ENCODE peak calls at places on chromosomes 5 and 9, in eight cellular contexts. One of them, this sample, is unnamed.

GRCh38 chr9:34987160-34988040 is 2.1 kb upstream of the DNAJB5 start:
- DNase-seq in kidney epithelial cell: no peak
- DNase-seq in adrenal gland: no peak
- DNase-seq in RWPE2: peak
- DNase-seq in hepatocyte: no peak
- DNase-seq in lower lobe of right lung: no peak
- DNase-seq in foreskin fibroblast: no peak
- DNase-seq in body of pancreas: no peak
- DNase-seq in this sample: no peak

GRCh38 chr9:112705773-112706427 is 12.0 kb downstream of the INIP start:
- DNase-seq in kidney epithelial cell: no peak
- DNase-seq in adrenal gland: peak
- DNase-seq in RWPE2: no peak
- DNase-seq in hepatocyte: peak
- DNase-seq in lower lobe of right lung: no peak
- DNase-seq in foreskin fibroblast: peak
- DNase-seq in body of pancreas: peak
- DNase-seq in this sample: peak

GRCh38 chr5:68731255-68731654 is 362.6 kb upstream of the SLC30A5 start:
- DNase-seq in kidney epithelial cell: no peak
- DNase-seq in adrenal gland: no peak
- DNase-seq in RWPE2: no peak
- DNase-seq in hepatocyte: no peak
- DNase-seq in lower lobe of right lung: no peak
- DNase-seq in foreskin fibroblast: no peak
- DNase-seq in body of pancreas: no peak
- DNase-seq in this sample: no peak

GRCh38 chr9:98314381-98315066 is 59.1 kb upstream of the TBC1D2 start:
- DNase-seq in kidney epithelial cell: peak
- DNase-seq in adrenal gland: no peak
- DNase-seq in RWPE2: no peak
- DNase-seq in hepatocyte: peak
- DNase-seq in lower lobe of right lung: peak
- DNase-seq in foreskin fibroblast: peak
- DNase-seq in body of pancreas: no peak
- DNase-seq in this sample: no peak

GRCh38 chr9:125663127-125663526 is 43.9 kb downstream of the MAPKAP1 start:
- DNase-seq in kidney epithelial cell: peak
- DNase-seq in adrenal gland: no peak
- DNase-seq in RWPE2: no peak
- DNase-seq in hepatocyte: no peak
- DNase-seq in lower lobe of right lung: no peak
- DNase-seq in foreskin fibroblast: peak
- DNase-seq in body of pancreas: no peak
- DNase-seq in this sample: peak

GRCh38 chr9:5388026-5388806 is 48.5 kb upstream of the RLN1 start:
- DNase-seq in kidney epithelial cell: no peak
- DNase-seq in adrenal gland: no peak
- DNase-seq in RWPE2: no peak
- DNase-seq in hepatocyte: no peak
- DNase-seq in lower lobe of right lung: no peak
- DNase-seq in foreskin fibroblast: peak
- DNase-seq in body of pancreas: no peak
- DNase-seq in this sample: no peak

GRCh38 chr9:26744362-26744965 is 148.1 kb downstream of the CAAP1 start:
- DNase-seq in kidney epithelial cell: no peak
- DNase-seq in adrenal gland: no peak
- DNase-seq in RWPE2: no peak
- DNase-seq in hepatocyte: peak
- DNase-seq in lower lobe of right lung: no peak
- DNase-seq in foreskin fibroblast: no peak
- DNase-seq in body of pancreas: no peak
- DNase-seq in this sample: no peak

GRCh38 chr9:13448482-13448881 is 169.0 kb upstream of the MPDZ start:
- DNase-seq in kidney epithelial cell: no peak
- DNase-seq in adrenal gland: no peak
- DNase-seq in RWPE2: no peak
- DNase-seq in hepatocyte: no peak
- DNase-seq in lower lobe of right lung: no peak
- DNase-seq in foreskin fibroblast: no peak
- DNase-seq in body of pancreas: no peak
- DNase-seq in this sample: no peak

GRCh38 chr9:129149442-129149841 is 28.6 kb downstream of the IER5L start:
- DNase-seq in kidney epithelial cell: no peak
- DNase-seq in adrenal gland: no peak
- DNase-seq in RWPE2: no peak
- DNase-seq in hepatocyte: no peak
- DNase-seq in lower lobe of right lung: no peak
- DNase-seq in foreskin fibroblast: no peak
- DNase-seq in body of pancreas: no peak
- DNase-seq in this sample: no peak

GRCh38 chr9:129148463-129149204 is 29.4 kb downstream of the IER5L start:
- DNase-seq in kidney epithelial cell: no peak
- DNase-seq in adrenal gland: no peak
- DNase-seq in RWPE2: no peak
- DNase-seq in hepatocyte: no peak
- DNase-seq in lower lobe of right lung: no peak
- DNase-seq in foreskin fibroblast: no peak
- DNase-seq in body of pancreas: no peak
- DNase-seq in this sample: no peak

GRCh38 chr9:129150672-129151211 is 27.3 kb downstream of the IER5L start:
- DNase-seq in kidney epithelial cell: no peak
- DNase-seq in adrenal gland: no peak
- DNase-seq in RWPE2: no peak
- DNase-seq in hepatocyte: no peak
- DNase-seq in lower lobe of right lung: no peak
- DNase-seq in foreskin fibroblast: no peak
- DNase-seq in body of pancreas: no peak
- DNase-seq in this sample: no peak

GRCh38 chr9:129150122-129150521 is 27.9 kb downstream of the IER5L start:
- DNase-seq in kidney epithelial cell: no peak
- DNase-seq in adrenal gland: no peak
- DNase-seq in RWPE2: no peak
- DNase-seq in hepatocyte: no peak
- DNase-seq in lower lobe of right lung: no peak
- DNase-seq in foreskin fibroblast: no peak
- DNase-seq in body of pancreas: no peak
- DNase-seq in this sample: no peak

GRCh38 chr9:129151469-129151868 is 26.6 kb downstream of the IER5L start:
- DNase-seq in kidney epithelial cell: no peak
- DNase-seq in adrenal gland: no peak
- DNase-seq in RWPE2: no peak
- DNase-seq in hepatocyte: no peak
- DNase-seq in lower lobe of right lung: no peak
- DNase-seq in foreskin fibroblast: no peak
- DNase-seq in body of pancreas: no peak
- DNase-seq in this sample: no peak
- H3K4me3 ChIP-seq in kidney epithelial cell: no peak
- H3K4me3 ChIP-seq in adrenal gland: no peak
- H3K4me3 ChIP-seq in RWPE2: no peak
- H3K4me3 ChIP-seq in hepatocyte: no peak
- H3K4me3 ChIP-seq in lower lobe of right lung: no peak
- H3K4me3 ChIP-seq in foreskin fibroblast: no peak
- H3K4me3 ChIP-seq in body of pancreas: no peak
- H3K4me3 ChIP-seq in this sample: no peak

GRCh38 chr9:80503692-80504400 is 932.1 kb downstream of the TLE4 start:
- DNase-seq in kidney epithelial cell: no peak
- DNase-seq in adrenal gland: no peak
- DNase-seq in RWPE2: no peak
- DNase-seq in hepatocyte: no peak
- DNase-seq in lower lobe of right lung: no peak
- DNase-seq in foreskin fibroblast: no peak
- DNase-seq in body of pancreas: no peak
- DNase-seq in this sample: no peak

GRCh38 chr9:80507611-80508010 is 935.8 kb downstream of the TLE4 start:
- DNase-seq in kidney epithelial cell: no peak
- DNase-seq in adrenal gland: no peak
- DNase-seq in RWPE2: no peak
- DNase-seq in hepatocyte: no peak
- DNase-seq in lower lobe of right lung: no peak
- DNase-seq in foreskin fibroblast: no peak
- DNase-seq in body of pancreas: no peak
- DNase-seq in this sample: no peak

GRCh38 chr9:80504525-80505235 is 932.9 kb downstream of the TLE4 start:
- DNase-seq in kidney epithelial cell: no peak
- DNase-seq in adrenal gland: no peak
- DNase-seq in RWPE2: no peak
- DNase-seq in hepatocyte: no peak
- DNase-seq in lower lobe of right lung: no peak
- DNase-seq in foreskin fibroblast: no peak
- DNase-seq in body of pancreas: no peak
- DNase-seq in this sample: no peak

DNA sequence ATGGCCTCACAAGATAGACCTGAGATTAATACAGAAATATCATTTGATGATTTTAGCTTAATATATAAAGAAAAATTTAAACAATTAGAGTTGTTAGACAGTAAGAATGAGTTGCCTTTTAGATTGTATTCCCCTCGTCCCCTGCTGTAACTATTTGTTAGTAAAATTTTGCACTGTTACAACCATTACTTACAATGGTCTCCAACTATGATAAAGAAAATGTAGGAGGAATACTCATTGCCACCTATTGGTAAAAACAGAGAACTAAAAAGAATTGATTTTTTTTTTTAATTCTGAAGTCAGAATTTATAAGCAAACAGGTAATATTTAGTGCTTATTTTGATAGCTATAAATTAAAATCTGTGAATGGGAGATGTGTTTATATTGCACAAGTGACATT is 937.6 kb downstream of the TLE4 start:
- DNase-seq in kidney epithelial cell: no peak
- DNase-seq in adrenal gland: no peak
- DNase-seq in RWPE2: no peak
- DNase-seq in hepatocyte: no peak
- DNase-seq in lower lobe of right lung: no peak
- DNase-seq in foreskin fibroblast: no peak
- DNase-seq in body of pancreas: no peak
- DNase-seq in this sample: no peak
- TF ChIP-seq CTCF in kidney epithelial cell: no peak
- TF ChIP-seq CTCF in adrenal gland: no peak
- TF ChIP-seq CTCF in RWPE2: peak
- TF ChIP-seq CTCF in hepatocyte: peak
- TF ChIP-seq CTCF in lower lobe of right lung: no peak
- TF ChIP-seq CTCF in foreskin fibroblast: no peak
- TF ChIP-seq CTCF in body of pancreas: no peak
- TF ChIP-seq CTCF in this sample: no peak

GRCh38 chr5:116574682-116575634 is at the start of gene SEMA6A:
- DNase-seq in kidney epithelial cell: peak
- DNase-seq in adrenal gland: peak
- DNase-seq in RWPE2: peak
- DNase-seq in hepatocyte: peak
- DNase-seq in lower lobe of right lung: peak
- DNase-seq in foreskin fibroblast: peak
- DNase-seq in body of pancreas: peak
- DNase-seq in this sample: peak

GRCh38 chr5:116572375-116573278 is 2.0 kb downstream of the SEMA6A start:
- DNase-seq in kidney epithelial cell: no peak
- DNase-seq in adrenal gland: peak
- DNase-seq in RWPE2: no peak
- DNase-seq in hepatocyte: peak
- DNase-seq in lower lobe of right lung: peak
- DNase-seq in foreskin fibroblast: no peak
- DNase-seq in body of pancreas: peak
- DNase-seq in this sample: no peak

GRCh38 chr5:116571568-116572321 is 2.9 kb downstream of the SEMA6A start:
- DNase-seq in kidney epithelial cell: no peak
- DNase-seq in adrenal gland: no peak
- DNase-seq in RWPE2: no peak
- DNase-seq in hepatocyte: peak
- DNase-seq in lower lobe of right lung: no peak
- DNase-seq in foreskin fibroblast: no peak
- DNase-seq in body of pancreas: no peak
- DNase-seq in this sample: no peak

GRCh38 chr5:116573617-116574431 is 799 bp downstream of the SEMA6A start:
- DNase-seq in kidney epithelial cell: no peak
- DNase-seq in adrenal gland: peak
- DNase-seq in RWPE2: no peak
- DNase-seq in hepatocyte: peak
- DNase-seq in lower lobe of right lung: peak
- DNase-seq in foreskin fibroblast: no peak
- DNase-seq in body of pancreas: peak
- DNase-seq in this sample: no peak

DNA sequence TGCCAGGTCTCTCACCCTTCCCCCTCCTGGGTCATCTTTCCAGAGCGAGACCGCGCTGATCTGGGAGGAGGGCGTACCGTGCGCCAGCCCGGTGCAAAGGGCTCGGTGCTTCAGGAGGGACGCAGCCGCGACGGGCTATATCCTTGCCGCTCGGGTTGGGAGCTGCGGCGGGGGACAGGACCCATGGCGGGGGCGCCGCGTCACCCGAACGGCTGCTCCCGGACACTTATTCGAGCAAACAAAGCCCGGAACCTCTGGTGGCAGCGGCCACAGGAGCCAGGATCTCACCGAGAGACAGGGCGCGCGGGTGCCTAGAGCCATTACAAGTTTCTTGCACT is 1.4 kb downstream of the SEMA6A start:
- DNase-seq in kidney epithelial cell: no peak
- DNase-seq in adrenal gland: peak
- DNase-seq in RWPE2: no peak
- DNase-seq in hepatocyte: peak
- DNase-seq in lower lobe of right lung: peak
- DNase-seq in foreskin fibroblast: no peak
- DNase-seq in body of pancreas: peak
- DNase-seq in this sample: no peak
- H3K4me3 ChIP-seq in kidney epithelial cell: peak
- H3K4me3 ChIP-seq in adrenal gland: peak
- H3K4me3 ChIP-seq in RWPE2: no peak
- H3K4me3 ChIP-seq in hepatocyte: peak
- H3K4me3 ChIP-seq in lower lobe of right lung: peak
- H3K4me3 ChIP-seq in foreskin fibroblast: peak
- H3K4me3 ChIP-seq in body of pancreas: peak
- H3K4me3 ChIP-seq in this sample: no peak

GRCh38 chr5:174527936-174528557 is 196.3 kb upstream of the MSX2 start:
- DNase-seq in kidney epithelial cell: no peak
- DNase-seq in adrenal gland: no peak
- DNase-seq in RWPE2: no peak
- DNase-seq in hepatocyte: no peak
- DNase-seq in lower lobe of right lung: no peak
- DNase-seq in foreskin fibroblast: no peak
- DNase-seq in body of pancreas: no peak
- DNase-seq in this sample: no peak

GRCh38 chr5:174523311-174524159 is 200.8 kb upstream of the MSX2 start:
- DNase-seq in kidney epithelial cell: no peak
- DNase-seq in adrenal gland: no peak
- DNase-seq in RWPE2: no peak
- DNase-seq in hepatocyte: peak
- DNase-seq in lower lobe of right lung: no peak
- DNase-seq in foreskin fibroblast: no peak
- DNase-seq in body of pancreas: no peak
- DNase-seq in this sample: no peak

GRCh38 chr5:174522641-174523260 is 201.6 kb upstream of the MSX2 start:
- DNase-seq in kidney epithelial cell: no peak
- DNase-seq in adrenal gland: no peak
- DNase-seq in RWPE2: no peak
- DNase-seq in hepatocyte: no peak
- DNase-seq in lower lobe of right lung: no peak
- DNase-seq in foreskin fibroblast: no peak
- DNase-seq in body of pancreas: no peak
- DNase-seq in this sample: no peak

GRCh38 chr5:174528821-174529544 is 195.4 kb upstream of the MSX2 start:
- DNase-seq in kidney epithelial cell: no peak
- DNase-seq in adrenal gland: no peak
- DNase-seq in RWPE2: no peak
- DNase-seq in hepatocyte: no peak
- DNase-seq in lower lobe of right lung: no peak
- DNase-seq in foreskin fibroblast: no peak
- DNase-seq in body of pancreas: no peak
- DNase-seq in this sample: no peak

GRCh38 chr5:174526177-174526576 is 198.2 kb upstream of the MSX2 start:
- DNase-seq in kidney epithelial cell: no peak
- DNase-seq in adrenal gland: no peak
- DNase-seq in RWPE2: no peak
- DNase-seq in hepatocyte: no peak
- DNase-seq in lower lobe of right lung: no peak
- DNase-seq in foreskin fibroblast: no peak
- DNase-seq in body of pancreas: no peak
- DNase-seq in this sample: no peak
- TF ChIP-seq CTCF in kidney epithelial cell: no peak
- TF ChIP-seq CTCF in adrenal gland: no peak
- TF ChIP-seq CTCF in RWPE2: no peak
- TF ChIP-seq CTCF in hepatocyte: no peak
- TF ChIP-seq CTCF in lower lobe of right lung: no peak
- TF ChIP-seq CTCF in foreskin fibroblast: no peak
- TF ChIP-seq CTCF in body of pancreas: no peak
- TF ChIP-seq CTCF in this sample: no peak